ENCODE peak calls at places on chromosomes 11 and 22, in six cellular contexts. R is D341Med; I is activated CD4-positive, alpha-beta T cell treated with anti-CD3 and anti-CD28 coated beads for 36 hours; Q is DMS79 treated with DMSO at 0.1 percent for 48 hours; C is activated T-helper 1 cell treated with anti-CD3 and anti-CD28 coated beads, Interleukin-12 subunit alpha, Interleukin-12 subunit beta, Interleukin-2, Interleukin-4 antibody, amounts not matched to agents 30 ng/mL and 10 ng/mL and 1 ng/mL, durations not matched to agents 14 hours and 24 hours and 36 hours; M is right atrium auricular region. U is an unnamed sample.

GRCh38 chr11:43549624-43550023 is 130.9 kb upstream of the HSD17B12 start:
- DNase-seq in R (no peak), I (no peak), Q (no peak), C (no peak), M (no peak), U (no peak)

GRCh38 chr11:17405232-17406005 is 17.0 kb upstream of the KCNJ11 start:
- DNase-seq in R (peak), I (no peak), Q (no peak), C (no peak), M (peak), U (no peak)

GRCh38 chr11:87659807-87660206 is 515.4 kb downstream of the RAB38 start:
- DNase-seq in R (no peak), I (no peak), Q (no peak), C (no peak), M (no peak), U (no peak)

GRCh38 chr22:25100972-25101371 is 98.7 kb upstream of the CRYBB3 start:
- DNase-seq in R (no peak), I (no peak), Q (no peak), C (no peak), M (no peak), U (no peak)

GRCh38 chr11:118820412-118821357 is 29.7 kb upstream of the DDX6 start:
- DNase-seq in R (peak), I (peak), Q (no peak), C (no peak), M (peak), U (peak)

GRCh38 chr11:289706-290620 is 1.0 kb downstream of the PGGHG start:
- DNase-seq in R (peak), I (peak), Q (no peak), C (no peak), M (no peak), U (no peak)

GRCh38 chr22:50300620-50301257 is 6.7 kb downstream of the PLXNB2 start:
- DNase-seq in R (no peak), I (no peak), Q (no peak), C (no peak), M (no peak), U (no peak)

GRCh38 chr22:35888181-35888870 is 140.3 kb downstream of the RBFOX2 start:
- DNase-seq in R (no peak), I (no peak), Q (no peak), C (no peak), M (no peak), U (no peak)

GRCh38 chr11:45133871-45134270 is 12.6 kb upstream of the PRDM11 start:
- DNase-seq in R (no peak), I (no peak), Q (no peak), C (no peak), M (no peak), U (peak)

GRCh38 chr11:96188625-96189006 is 154.4 kb downstream of the MAML2 start:
- DNase-seq in R (no peak), I (peak), Q (no peak), C (no peak), M (no peak), U (no peak)

GRCh38 chr11:13884159-13884799 is 78.2 kb upstream of the SPON1 start:
- DNase-seq in R (no peak), I (no peak), Q (no peak), C (no peak), M (no peak), U (peak)

GRCh38 chr11:65418681-65419459 is 3.7 kb upstream of the NEAT1 start:
- DNase-seq in R (peak), I (peak), Q (peak), C (peak), M (peak), U (peak)

GRCh38 chr11:47259178-47259977 is 1.6 kb downstream of the NR1H3 start:
- DNase-seq in R (peak), I (peak), Q (no peak), C (no peak), M (no peak), U (no peak)

GRCh38 chr11:86746509-86746908 is 53.8 kb upstream of the PRSS23 start:
- DNase-seq in R (no peak), I (no peak), Q (no peak), C (no peak), M (no peak), U (no peak)

GRCh38 chr11:86938900-86939880 is 16.0 kb downstream of the FZD4 start:
- DNase-seq in R (peak), I (no peak), Q (peak), C (no peak), M (no peak), U (peak)

GRCh38 chr11:120785576-120785975 is 238.3 kb upstream of the TBCEL start:
- DNase-seq in R (no peak), I (no peak), Q (no peak), C (no peak), M (peak), U (no peak)

GRCh38 chr22:40071720-40072119 is 77.0 kb downstream of the FAM83F start:
- DNase-seq in R (no peak), I (no peak), Q (no peak), C (no peak), M (no peak), U (no peak)

GRCh38 chr22:19520007-19520406 is 4.2 kb downstream of the CLDN5 start:
- DNase-seq in R (peak), I (no peak), Q (no peak), C (no peak), M (no peak), U (no peak)

GRCh38 chr22:48276933-48277867 is 1514.8 kb downstream of the TBC1D22A start:
- DNase-seq in R (no peak), I (no peak), Q (no peak), C (no peak), M (peak), U (no peak)

GRCh38 chr22:38051900-38052862 is 5.0 kb upstream of the PICK1 start:
- DNase-seq in R (peak), I (peak), Q (peak), C (peak), M (peak), U (peak)

GRCh38 chr11:111846640-111847039 is 24.7 kb downstream of the ALG9 start:
- DNase-seq in R (no peak), I (no peak), Q (no peak), C (no peak), M (no peak), U (peak)

GRCh38 chr22:32665676-32666075 is 135.8 kb upstream of the TIMP3 start:
- DNase-seq in R (no peak), I (no peak), Q (no peak), C (no peak), M (no peak), U (peak)

GRCh38 chr22:19817561-19818263 is 37.0 kb downstream of the GNB1L start:
- DNase-seq in R (no peak), I (no peak), Q (peak), C (no peak), M (peak), U (no peak)

GRCh38 chr11:28146123-28146751 is 38.0 kb downstream of the METTL15 start:
- DNase-seq in R (no peak), I (no peak), Q (no peak), C (no peak), M (no peak), U (peak)

GRCh38 chr11:18384157-18384641 is 10.2 kb upstream of the LDHA start:
- DNase-seq in R (no peak), I (no peak), Q (no peak), C (no peak), M (peak), U (peak)

GRCh38 chr22:47049078-47049609 is 286.7 kb downstream of the TBC1D22A start:
- DNase-seq in R (no peak), I (no peak), Q (no peak), C (no peak), M (no peak), U (no peak)

GRCh38 chr11:47387944-47388696 is 9.8 kb upstream of the SPI1 start:
- DNase-seq in R (peak), I (no peak), Q (no peak), C (no peak), M (no peak), U (no peak)

GRCh38 chr11:58963551-58964075 is 24.3 kb downstream of the GLYATL1 start:
- DNase-seq in R (no peak), I (no peak), Q (no peak), C (no peak), M (no peak), U (peak)

GRCh38 chr11:10397226-10397987 is 57.7 kb upstream of the AMPD3 start:
- DNase-seq in R (no peak), I (no peak), Q (no peak), C (no peak), M (no peak), U (no peak)

GRCh38 chr11:114059278-114059983 is at the start of gene ZBTB16:
- DNase-seq in R (peak), I (peak), Q (peak), C (no peak), M (peak), U (no peak)

GRCh38 chr11:64211181-64211872 is 4.8 kb downstream of the FERMT3 start:
- DNase-seq in R (no peak), I (no peak), Q (no peak), C (no peak), M (no peak), U (no peak)

GRCh38 chr11:92380882-92381281 is 156.3 kb downstream of the FAT3 start:
- DNase-seq in R (no peak), I (no peak), Q (no peak), C (no peak), M (no peak), U (peak)

GRCh38 chr11:16846305-16846704 is 107.9 kb downstream of the C11orf58 start:
- DNase-seq in R (no peak), I (no peak), Q (no peak), C (no peak), M (no peak), U (peak)

GRCh38 chr11:130421697-130422096 is 6.7 kb downstream of the ADAMTS8 start:
- DNase-seq in R (no peak), I (no peak), Q (no peak), C (no peak), M (no peak), U (no peak)

GRCh38 chr11:102762414-102762813 is 18.0 kb downstream of the MMP10 start:
- DNase-seq in R (no peak), I (no peak), Q (no peak), C (no peak), M (no peak), U (peak)

GRCh38 chr11:102802341-102802740 is 4.4 kb upstream of the MMP1 start:
- DNase-seq in R (no peak), I (no peak), Q (no peak), C (no peak), M (no peak), U (peak)

GRCh38 chr22:37802310-37803194 is 5.2 kb upstream of the GCAT start:
- DNase-seq in R (peak), I (peak), Q (peak), C (no peak), M (no peak), U (no peak)

GRCh38 chr11:2223153-2223794 is 47.1 kb downstream of the ASCL2 start:
- DNase-seq in R (no peak), I (no peak), Q (no peak), C (no peak), M (no peak), U (no peak)

GRCh38 chr11:70191495-70192140 is 11.5 kb upstream of the FADD start:
- DNase-seq in R (peak), I (peak), Q (peak), C (peak), M (peak), U (peak)

GRCh38 chr22:31233001-31233400 is 20.9 kb downstream of the LIMK2 start:
- DNase-seq in R (no peak), I (no peak), Q (no peak), C (no peak), M (no peak), U (no peak)